ENCODE peak calls at places on chromosomes 16 and 17, in eight cellular contexts. H is stomach, Y is upper lobe of left lung, J is sigmoid colon, M is HCT116, N is HepG2, C is K562, Q is NB4. A is an unnamed sample.

GRCh38 chr16:86215233-86215978 is 294.9 kb upstream of the FOXF1 start:
- DNase-seq in H (no peak), Y (no peak), J (peak; percentile 33), M (no peak), N (no peak), C (no peak), Q (no peak), A (no peak)

GRCh38 chr17:46003907-46004748 is 5.1 kb downstream of the STH start:
- DNase-seq in H (peak; percentile 84), Y (no peak), J (peak; percentile 76), M (no peak), N (peak; percentile 90), C (no peak), Q (no peak), A (no peak)

GRCh38 chr17:44397479-44398440 is 8.3 kb upstream of the ITGA2B start:
- DNase-seq in H (no peak), Y (no peak), J (no peak), M (no peak), N (no peak), C (no peak), Q (no peak), A (no peak)

GRCh38 chr17:43591750-43592562 is 45.8 kb upstream of the ETV4 start:
- DNase-seq in H (peak; percentile 31), Y (no peak), J (peak; percentile 90), M (no peak), N (no peak), C (no peak), Q (peak; percentile 52), A (peak; percentile 76)

GRCh38 chr17:34443832-34444469 is 80.9 kb upstream of the CCL1 start:
- DNase-seq in H (no peak), Y (no peak), J (no peak), M (no peak), N (peak; percentile 9), C (peak; percentile 34), Q (peak; percentile 45), A (no peak)

GRCh38 chr16:4116328-4117249 is at the start of gene ADCY9:
- DNase-seq in H (peak; percentile 80), Y (peak; percentile 97), J (peak; percentile 85), M (peak; percentile 16), N (peak; percentile 50), C (peak; percentile 98), Q (peak; percentile 83), A (peak; percentile 40)

GRCh38 chr16:56930516-56931252 is 1.3 kb upstream of the HERPUD1 start:
- DNase-seq in H (no peak), Y (no peak), J (peak; percentile 64), M (no peak), N (no peak), C (no peak), Q (no peak), A (no peak)

GRCh38 chr16:52497067-52497816 is 49.7 kb downstream of the TOX3 start:
- DNase-seq in H (no peak), Y (no peak), J (no peak), M (no peak), N (peak; percentile 71), C (no peak), Q (no peak), A (no peak)

GRCh38 chr17:78355701-78356100 is 4.2 kb downstream of the SOCS3 start:
- DNase-seq in H (no peak), Y (no peak), J (no peak), M (no peak), N (no peak), C (no peak), Q (no peak), A (no peak)

GRCh38 chr17:78356163-78356713 is 3.6 kb downstream of the SOCS3 start:
- DNase-seq in H (peak; percentile 54), Y (no peak), J (peak; percentile 85), M (no peak), N (no peak), C (no peak), Q (peak; percentile 91), A (no peak)

GRCh38 chr17:78358538-78359215 is 1.2 kb downstream of the SOCS3 start:
- DNase-seq in H (peak; percentile 48), Y (no peak), J (no peak), M (no peak), N (no peak), C (no peak), Q (no peak), A (no peak)

GRCh38 chr17:78357687-78358537 is 2.0 kb downstream of the SOCS3 start:
- DNase-seq in H (no peak), Y (no peak), J (no peak), M (no peak), N (no peak), C (no peak), Q (no peak), A (no peak)

DNA sequence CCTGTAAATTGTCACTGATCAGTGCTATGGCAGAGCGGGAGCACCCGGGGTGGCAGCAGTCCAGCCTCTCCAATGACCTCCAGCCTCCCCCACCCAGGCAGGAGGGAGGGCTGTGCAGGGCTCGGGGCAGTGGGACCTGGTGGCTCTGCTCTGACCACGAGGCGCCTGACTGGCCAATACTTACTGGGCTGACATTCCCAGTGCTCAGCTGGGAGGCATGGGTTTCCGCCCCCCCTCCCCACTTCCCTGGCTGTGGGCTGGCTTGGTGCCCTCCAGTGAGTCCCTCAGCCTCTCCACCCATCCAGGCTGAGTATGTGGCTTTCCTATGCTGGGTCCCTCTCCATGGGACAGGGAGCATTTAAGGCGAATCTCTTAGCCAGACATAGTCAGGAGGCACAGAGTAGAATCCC is 2.7 kb downstream of the SOCS3 start:
- DNase-seq in H (no peak), Y (peak; percentile 70), J (no peak), M (no peak), N (no peak), C (no peak), Q (no peak), A (no peak)
- H3K4me3 ChIP-seq in H (peak overlapping the region; percentile 95), Y (peak overlapping the region; percentile 88), J (peak overlapping the region; percentile 64), M (no peak overlapping the region), N (no peak overlapping the region), C (peak overlapping the region; percentile 90), Q (no peak overlapping the region), A (peak overlapping the region; percentile 3)

GRCh38 chr17:13350466-13350865 is 251.3 kb downstream of the HS3ST3A1 start:
- DNase-seq in H (no peak), Y (peak; percentile 13), J (no peak), M (no peak), N (no peak), C (no peak), Q (no peak), A (no peak)

GRCh38 chr17:13346592-13346991 is 255.1 kb downstream of the HS3ST3A1 start:
- DNase-seq in H (no peak), Y (no peak), J (no peak), M (no peak), N (no peak), C (no peak), Q (no peak), A (no peak)

GRCh38 chr17:13351046-13351445 is 250.7 kb downstream of the HS3ST3A1 start:
- DNase-seq in H (no peak), Y (no peak), J (no peak), M (no peak), N (no peak), C (no peak), Q (no peak), A (no peak)

GRCh38 chr17:13346996-13347762 is 254.6 kb downstream of the HS3ST3A1 start:
- DNase-seq in H (no peak), Y (no peak), J (no peak), M (peak; percentile 87), N (peak; percentile 31), C (no peak), Q (peak; percentile 81), A (no peak)

DNA sequence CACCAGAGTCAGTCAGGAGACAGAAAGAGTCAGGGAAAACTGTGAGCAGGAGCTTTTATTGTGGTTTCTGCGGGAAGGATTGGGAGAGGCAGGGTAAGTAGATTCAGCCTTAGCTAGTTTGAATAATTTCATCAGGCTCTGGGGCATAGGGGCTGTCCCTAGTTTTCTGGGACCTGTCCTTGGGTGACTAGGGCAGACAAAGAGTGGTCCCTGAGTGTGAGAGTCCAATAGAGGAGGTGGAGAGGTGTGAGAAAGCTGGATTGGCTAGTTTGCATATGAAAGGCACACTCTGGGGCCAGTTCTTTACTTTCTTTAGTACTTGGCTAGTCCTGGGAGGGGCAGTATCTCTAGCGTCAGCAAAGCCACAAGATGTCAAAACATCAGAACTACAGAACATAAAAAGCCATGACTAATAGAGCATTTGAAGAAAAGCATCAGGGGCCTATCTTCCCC is 255.6 kb downstream of the HS3ST3A1 start:
- DNase-seq in H (no peak), Y (no peak), J (no peak), M (no peak), N (no peak), C (no peak), Q (peak; percentile 67), A (no peak)
- TF ChIP-seq POLR2A in H (no peak), Y (no peak), J (no peak), M (no peak), N (no peak), C (no peak), Q (no peak), A (no peak)

DNA sequence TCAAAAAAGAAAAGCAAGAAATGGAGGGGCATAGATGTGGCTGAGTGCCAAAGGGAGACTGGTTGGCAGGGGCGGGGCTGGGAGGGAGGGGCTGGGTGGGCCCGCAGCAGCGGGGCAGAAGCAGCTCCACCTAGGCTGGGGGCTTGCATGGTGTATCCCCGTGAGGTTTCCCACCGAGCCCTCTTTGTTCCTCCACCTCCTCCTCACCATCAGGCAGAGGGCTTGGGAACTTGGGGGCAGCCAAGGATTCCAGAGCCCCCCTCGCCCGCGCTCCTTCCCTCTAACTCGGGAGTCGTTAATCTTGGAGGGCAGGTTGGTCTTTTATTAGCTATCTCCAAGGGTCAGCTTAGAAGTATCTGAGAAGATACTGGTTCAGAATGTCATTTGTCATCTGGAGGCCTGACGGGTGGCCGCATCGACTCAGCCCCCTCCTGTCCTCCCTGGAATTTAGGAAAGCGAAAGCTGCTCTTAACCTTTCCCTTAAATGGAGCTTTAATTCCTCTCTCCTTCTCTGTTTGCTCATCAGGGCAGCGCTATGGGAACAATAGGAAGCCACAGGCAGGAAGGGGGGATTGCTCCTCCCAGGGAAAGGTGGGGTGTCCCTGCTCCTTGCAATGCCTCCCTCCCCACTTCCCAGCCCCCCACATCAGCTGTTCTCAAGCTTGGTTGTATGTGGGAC is 274.3 kb upstream of the XYLT1 start:
- DNase-seq in H (no peak), Y (peak; percentile 29), J (no peak), M (no peak), N (no peak), C (no peak), Q (no peak), A (no peak)
- TF ChIP-seq CTCF in H (no peak), Y (no peak), J (no peak), M (no peak), N (no peak), C (no peak), Q (no peak), A (no peak)

GRCh38 chr16:1214693-1215092 is 10.4 kb downstream of the TPSG1 start:
- DNase-seq in H (no peak), Y (peak; percentile 76), J (no peak), M (no peak), N (no peak), C (no peak), Q (no peak), A (no peak)

GRCh38 chr16:1213231-1213630 is 11.8 kb downstream of the TPSG1 start:
- DNase-seq in H (no peak), Y (peak; percentile 75), J (no peak), M (no peak), N (no peak), C (no peak), Q (no peak), A (no peak)

GRCh38 chr16:1211451-1212268 is 13.4 kb downstream of the TPSG1 start:
- DNase-seq in H (no peak), Y (no peak), J (no peak), M (no peak), N (no peak), C (no peak), Q (no peak), A (no peak)

GRCh38 chr16:1213796-1214372 is 11.2 kb downstream of the TPSG1 start:
- DNase-seq in H (no peak), Y (peak; percentile 78), J (no peak), M (no peak), N (no peak), C (no peak), Q (no peak), A (no peak)

DNA sequence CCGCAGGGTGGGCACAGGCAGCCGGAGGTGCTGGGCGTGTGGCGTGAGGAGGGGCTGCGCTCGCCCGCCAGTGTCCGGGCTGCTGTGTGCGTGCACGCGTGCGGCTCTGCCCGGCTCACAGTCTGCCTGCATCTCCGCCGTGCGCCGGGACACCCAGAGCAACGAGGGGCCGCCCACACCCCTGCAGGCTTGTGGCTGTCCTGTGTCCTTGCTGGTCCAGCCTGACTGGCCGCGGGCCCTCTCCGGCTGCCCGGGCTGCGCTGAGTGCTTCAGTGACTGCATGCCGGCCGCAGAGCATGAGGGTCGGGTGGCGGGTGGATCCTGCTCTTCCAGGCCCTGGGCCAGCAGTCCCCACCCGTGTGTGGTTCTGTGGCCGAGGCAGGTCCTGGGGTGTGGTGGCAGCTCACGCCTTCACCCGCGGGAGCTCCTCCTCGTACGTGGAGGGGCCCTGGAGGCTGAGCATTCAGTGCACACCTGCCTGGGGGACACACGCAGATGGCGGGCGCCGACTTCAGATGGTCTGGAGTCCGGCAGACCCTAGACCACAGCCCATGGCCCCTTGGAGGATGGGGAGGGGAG is 12.4 kb downstream of the TPSG1 start:
- DNase-seq in H (no peak), Y (peak; percentile 79), J (no peak), M (no peak), N (no peak), C (no peak), Q (no peak), A (no peak)
- H3K4me3 ChIP-seq in H (no peak overlapping the region), Y (no peak overlapping the region), J (no peak overlapping the region), M (no peak overlapping the region), N (no peak overlapping the region), C (no peak overlapping the region), Q (no peak overlapping the region), A (no peak overlapping the region)